ENCODE peak calls at places on chromosome 10, in nine cellular contexts. One of them, this sample, is unnamed.

GRCh38 chr10:70540089-70540788 is 61.7 kb downstream of the PALD1 start:
- DNase-seq in upper lobe of right lung: no peak
- DNase-seq in transverse colon: no peak
- DNase-seq in body of pancreas: no peak
- DNase-seq in naive thymus-derived CD4-positive, alpha-beta T cell: no peak
- DNase-seq in ascending aorta: no peak
- DNase-seq in A549: peak; percentile 58
- DNase-seq in GM23248: peak; percentile 43
- DNase-seq in testis: peak; percentile 46
- DNase-seq in this sample: no peak

GRCh38 chr10:124677871-124678565 is 66.2 kb downstream of the FAM53B start:
- DNase-seq in naive thymus-derived CD4-positive, alpha-beta T cell: no peak
- DNase-seq in upper lobe of right lung: no peak
- DNase-seq in testis: peak; percentile 52
- DNase-seq in GM23248: peak; percentile 66
- DNase-seq in ascending aorta: no peak
- DNase-seq in A549: no peak
- DNase-seq in transverse colon: no peak
- DNase-seq in body of pancreas: no peak
- DNase-seq in this sample: no peak

GRCh38 chr10:128191847-128192246 is 65.6 kb upstream of the MKI67 start:
- DNase-seq in testis: no peak
- DNase-seq in body of pancreas: no peak
- DNase-seq in upper lobe of right lung: no peak
- DNase-seq in naive thymus-derived CD4-positive, alpha-beta T cell: no peak
- DNase-seq in transverse colon: peak; percentile 15
- DNase-seq in A549: no peak
- DNase-seq in ascending aorta: no peak
- DNase-seq in GM23248: no peak
- DNase-seq in this sample: no peak

GRCh38 chr10:71339796-71340589 is 20.9 kb downstream of the SLC29A3 start:
- DNase-seq in A549: peak; percentile 60
- DNase-seq in naive thymus-derived CD4-positive, alpha-beta T cell: no peak
- DNase-seq in testis: no peak
- DNase-seq in GM23248: no peak
- DNase-seq in upper lobe of right lung: no peak
- DNase-seq in body of pancreas: no peak
- DNase-seq in transverse colon: peak; percentile 51
- DNase-seq in ascending aorta: no peak
- DNase-seq in this sample: no peak

GRCh38 chr10:103042129-103042528 is 124.0 kb downstream of the CNNM2 start:
- DNase-seq in ascending aorta: no peak
- DNase-seq in GM23248: no peak
- DNase-seq in A549: no peak
- DNase-seq in naive thymus-derived CD4-positive, alpha-beta T cell: no peak
- DNase-seq in transverse colon: no peak
- DNase-seq in upper lobe of right lung: no peak
- DNase-seq in body of pancreas: no peak
- DNase-seq in testis: no peak
- DNase-seq in this sample: no peak

GRCh38 chr10:18572959-18573561 is 78.3 kb downstream of the NSUN6 start:
- DNase-seq in transverse colon: no peak
- DNase-seq in GM23248: no peak
- DNase-seq in upper lobe of right lung: no peak
- DNase-seq in naive thymus-derived CD4-positive, alpha-beta T cell: no peak
- DNase-seq in A549: no peak
- DNase-seq in ascending aorta: no peak
- DNase-seq in testis: no peak
- DNase-seq in body of pancreas: no peak
- DNase-seq in this sample: no peak

GRCh38 chr10:25811141-25811685 is 122.8 kb upstream of the MYO3A start:
- DNase-seq in upper lobe of right lung: no peak
- DNase-seq in testis: no peak
- DNase-seq in A549: no peak
- DNase-seq in naive thymus-derived CD4-positive, alpha-beta T cell: no peak
- DNase-seq in GM23248: no peak
- DNase-seq in transverse colon: no peak
- DNase-seq in body of pancreas: no peak
- DNase-seq in ascending aorta: no peak
- DNase-seq in this sample: no peak

GRCh38 chr10:9863559-9864121 is 1154.0 kb upstream of the CELF2 start:
- DNase-seq in naive thymus-derived CD4-positive, alpha-beta T cell: no peak
- DNase-seq in upper lobe of right lung: no peak
- DNase-seq in testis: no peak
- DNase-seq in A549: no peak
- DNase-seq in transverse colon: no peak
- DNase-seq in body of pancreas: no peak
- DNase-seq in ascending aorta: no peak
- DNase-seq in GM23248: no peak
- DNase-seq in this sample: no peak

GRCh38 chr10:48698971-48699627 is 14.4 kb downstream of the WDFY4 start:
- DNase-seq in body of pancreas: no peak
- DNase-seq in GM23248: no peak
- DNase-seq in testis: no peak
- DNase-seq in A549: no peak
- DNase-seq in naive thymus-derived CD4-positive, alpha-beta T cell: no peak
- DNase-seq in transverse colon: no peak
- DNase-seq in upper lobe of right lung: no peak
- DNase-seq in ascending aorta: no peak
- DNase-seq in this sample: no peak

GRCh38 chr10:48701941-48702340 is 17.3 kb downstream of the WDFY4 start:
- DNase-seq in upper lobe of right lung: no peak
- DNase-seq in A549: no peak
- DNase-seq in body of pancreas: no peak
- DNase-seq in GM23248: no peak
- DNase-seq in ascending aorta: no peak
- DNase-seq in testis: peak; percentile 71
- DNase-seq in transverse colon: no peak
- DNase-seq in naive thymus-derived CD4-positive, alpha-beta T cell: no peak
- DNase-seq in this sample: no peak

GRCh38 chr10:48700071-48700470 is 15.4 kb downstream of the WDFY4 start:
- DNase-seq in upper lobe of right lung: no peak
- DNase-seq in naive thymus-derived CD4-positive, alpha-beta T cell: no peak
- DNase-seq in transverse colon: no peak
- DNase-seq in GM23248: no peak
- DNase-seq in A549: no peak
- DNase-seq in testis: no peak
- DNase-seq in ascending aorta: no peak
- DNase-seq in body of pancreas: no peak
- DNase-seq in this sample: no peak

GRCh38 chr10:48700493-48700892 is 15.8 kb downstream of the WDFY4 start:
- DNase-seq in transverse colon: no peak
- DNase-seq in GM23248: no peak
- DNase-seq in body of pancreas: no peak
- DNase-seq in ascending aorta: no peak
- DNase-seq in A549: no peak
- DNase-seq in upper lobe of right lung: no peak
- DNase-seq in testis: no peak
- DNase-seq in naive thymus-derived CD4-positive, alpha-beta T cell: no peak
- DNase-seq in this sample: peak; percentile 17

DNA sequence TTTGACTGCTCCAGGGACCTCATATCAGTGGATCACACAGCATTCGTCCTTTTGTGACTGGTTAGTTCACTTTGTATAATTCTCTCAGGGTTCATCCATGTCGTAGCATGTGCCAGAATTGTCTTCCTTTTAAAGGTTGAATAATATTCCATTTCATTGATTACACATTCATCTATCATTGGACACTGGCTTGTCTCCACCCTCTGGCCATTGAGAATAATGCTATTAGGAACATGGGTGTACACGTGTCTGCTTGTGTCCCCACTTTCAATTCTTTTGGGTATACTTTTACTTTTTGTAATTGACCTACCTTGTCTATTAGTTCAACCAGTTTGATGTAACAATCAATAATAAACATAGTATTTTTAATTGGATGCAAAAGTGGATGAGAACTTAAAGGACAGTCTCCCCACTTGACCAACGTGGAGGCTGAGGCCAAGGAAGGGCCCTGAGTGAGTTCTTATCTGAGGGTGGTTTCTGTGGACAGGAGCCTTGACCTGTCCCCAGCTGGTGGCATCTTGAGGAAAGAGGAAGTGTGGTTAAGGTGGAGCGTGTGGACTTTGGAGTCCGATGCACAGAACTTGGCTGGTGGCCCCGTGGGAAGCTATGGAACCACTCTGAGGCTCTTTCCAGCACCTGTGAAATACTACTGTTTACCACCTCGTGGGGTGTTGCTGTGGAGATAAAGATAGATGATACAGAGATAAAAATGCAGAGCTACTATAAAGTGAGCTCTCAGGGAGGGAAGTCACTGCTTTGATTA is 16.6 kb downstream of the WDFY4 start:
- DNase-seq in upper lobe of right lung: no peak
- DNase-seq in testis: no peak
- DNase-seq in transverse colon: peak; percentile 63
- DNase-seq in naive thymus-derived CD4-positive, alpha-beta T cell: no peak
- DNase-seq in A549: no peak
- DNase-seq in GM23248: no peak
- DNase-seq in ascending aorta: no peak
- DNase-seq in body of pancreas: no peak
- DNase-seq in this sample: no peak
- H3K27ac ChIP-seq in upper lobe of right lung: no peak overlapping the region
- H3K27ac ChIP-seq in testis: no peak overlapping the region
- H3K27ac ChIP-seq in transverse colon: no peak overlapping the region
- H3K27ac ChIP-seq in naive thymus-derived CD4-positive, alpha-beta T cell: no peak overlapping the region
- H3K27ac ChIP-seq in A549: no peak overlapping the region
- H3K27ac ChIP-seq in GM23248: no peak overlapping the region
- H3K27ac ChIP-seq in ascending aorta: no peak overlapping the region
- H3K27ac ChIP-seq in body of pancreas: no peak overlapping the region
- H3K27ac ChIP-seq in this sample: no peak overlapping the region

GRCh38 chr10:48412933-48413332 is 106.5 kb downstream of the MAPK8 start:
- DNase-seq in naive thymus-derived CD4-positive, alpha-beta T cell: no peak
- DNase-seq in transverse colon: no peak
- DNase-seq in body of pancreas: no peak
- DNase-seq in A549: no peak
- DNase-seq in upper lobe of right lung: no peak
- DNase-seq in GM23248: no peak
- DNase-seq in testis: no peak
- DNase-seq in ascending aorta: no peak
- DNase-seq in this sample: no peak

GRCh38 chr10:48417374-48417773 is 110.9 kb downstream of the MAPK8 start:
- DNase-seq in GM23248: no peak
- DNase-seq in transverse colon: no peak
- DNase-seq in testis: no peak
- DNase-seq in naive thymus-derived CD4-positive, alpha-beta T cell: no peak
- DNase-seq in ascending aorta: no peak
- DNase-seq in A549: no peak
- DNase-seq in body of pancreas: no peak
- DNase-seq in upper lobe of right lung: no peak
- DNase-seq in this sample: no peak

GRCh38 chr10:48416584-48417232 is 110.2 kb downstream of the MAPK8 start:
- DNase-seq in GM23248: peak; percentile 14
- DNase-seq in testis: no peak
- DNase-seq in upper lobe of right lung: no peak
- DNase-seq in body of pancreas: no peak
- DNase-seq in naive thymus-derived CD4-positive, alpha-beta T cell: no peak
- DNase-seq in A549: no peak
- DNase-seq in transverse colon: no peak
- DNase-seq in ascending aorta: no peak
- DNase-seq in this sample: no peak

GRCh38 chr10:48414160-48414559 is 107.7 kb downstream of the MAPK8 start:
- DNase-seq in testis: no peak
- DNase-seq in A549: no peak
- DNase-seq in naive thymus-derived CD4-positive, alpha-beta T cell: no peak
- DNase-seq in upper lobe of right lung: no peak
- DNase-seq in transverse colon: no peak
- DNase-seq in body of pancreas: no peak
- DNase-seq in GM23248: no peak
- DNase-seq in ascending aorta: no peak
- DNase-seq in this sample: no peak

DNA sequence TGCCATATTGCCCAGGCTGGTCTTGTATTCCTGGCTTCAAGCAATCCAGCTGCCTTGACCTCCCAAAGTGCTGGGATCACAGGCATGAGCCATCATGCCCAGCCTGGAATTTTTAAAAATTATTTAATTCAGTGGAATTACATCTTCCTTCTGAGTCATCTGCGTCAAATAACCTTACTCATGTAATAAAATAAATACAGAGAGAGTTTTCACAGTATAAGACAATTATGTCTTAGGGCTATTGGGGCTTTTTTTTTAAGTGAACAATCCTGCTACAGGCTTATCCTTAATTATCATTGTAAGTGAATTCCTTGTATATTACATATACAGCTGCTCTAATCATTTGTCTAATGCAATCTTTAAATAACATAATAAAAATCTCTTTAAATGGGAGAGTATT is 108.3 kb downstream of the MAPK8 start:
- DNase-seq in upper lobe of right lung: no peak
- DNase-seq in ascending aorta: no peak
- DNase-seq in transverse colon: no peak
- DNase-seq in body of pancreas: no peak
- DNase-seq in GM23248: peak; percentile 65
- DNase-seq in naive thymus-derived CD4-positive, alpha-beta T cell: no peak
- DNase-seq in A549: no peak
- DNase-seq in testis: no peak
- DNase-seq in this sample: peak; percentile 60
- H3K27ac ChIP-seq in upper lobe of right lung: no peak overlapping the region
- H3K27ac ChIP-seq in ascending aorta: no peak overlapping the region
- H3K27ac ChIP-seq in transverse colon: no peak overlapping the region
- H3K27ac ChIP-seq in body of pancreas: no peak overlapping the region
- H3K27ac ChIP-seq in GM23248: no peak overlapping the region
- H3K27ac ChIP-seq in naive thymus-derived CD4-positive, alpha-beta T cell: no peak overlapping the region
- H3K27ac ChIP-seq in A549: peak overlapping the region; percentile 22
- H3K27ac ChIP-seq in testis: no peak overlapping the region
- H3K27ac ChIP-seq in this sample: peak overlapping the region; percentile 16

DNA sequence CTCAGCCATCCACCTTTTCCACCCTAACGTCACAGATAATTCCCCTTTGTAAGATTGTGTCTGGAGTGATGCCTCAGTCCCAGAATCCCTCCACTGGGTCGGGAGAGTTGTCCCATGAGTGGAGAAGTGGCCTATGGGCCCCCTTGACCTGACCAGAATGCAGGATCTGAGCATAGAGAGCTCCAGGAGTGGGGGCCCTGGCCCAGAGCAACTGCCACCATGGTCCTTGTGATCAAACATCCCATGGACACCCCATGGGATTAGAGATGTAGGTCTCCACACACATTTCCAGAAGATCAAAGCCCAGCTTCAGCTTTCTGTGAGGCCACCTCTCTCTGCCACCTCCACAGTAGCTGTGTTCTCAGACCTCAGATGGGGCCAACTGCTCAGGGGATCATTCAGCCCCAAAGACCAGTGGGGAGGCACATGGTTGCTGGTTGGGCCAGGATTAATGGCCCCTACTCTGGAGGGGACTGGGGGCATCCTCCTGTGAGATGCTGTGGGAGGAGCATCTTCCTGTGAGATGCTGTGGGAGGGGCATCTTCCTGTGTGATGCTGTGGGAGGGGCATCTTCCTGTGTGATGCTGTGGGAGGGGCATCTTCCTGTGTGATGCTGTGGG is 28.5 kb upstream of the DPYSL4 start:
- DNase-seq in ascending aorta: no peak
- DNase-seq in transverse colon: no peak
- DNase-seq in upper lobe of right lung: no peak
- DNase-seq in testis: no peak
- DNase-seq in body of pancreas: no peak
- DNase-seq in naive thymus-derived CD4-positive, alpha-beta T cell: peak; percentile 66
- DNase-seq in GM23248: peak; percentile 10
- DNase-seq in A549: no peak
- DNase-seq in this sample: no peak
- H3K27ac ChIP-seq in ascending aorta: no peak overlapping the region
- H3K27ac ChIP-seq in transverse colon: no peak overlapping the region
- H3K27ac ChIP-seq in upper lobe of right lung: no peak overlapping the region
- H3K27ac ChIP-seq in testis: no peak overlapping the region
- H3K27ac ChIP-seq in body of pancreas: no peak overlapping the region
- H3K27ac ChIP-seq in naive thymus-derived CD4-positive, alpha-beta T cell: peak overlapping the region; percentile 72
- H3K27ac ChIP-seq in GM23248: no peak overlapping the region
- H3K27ac ChIP-seq in A549: no peak overlapping the region
- H3K27ac ChIP-seq in this sample: no peak overlapping the region

DNA sequence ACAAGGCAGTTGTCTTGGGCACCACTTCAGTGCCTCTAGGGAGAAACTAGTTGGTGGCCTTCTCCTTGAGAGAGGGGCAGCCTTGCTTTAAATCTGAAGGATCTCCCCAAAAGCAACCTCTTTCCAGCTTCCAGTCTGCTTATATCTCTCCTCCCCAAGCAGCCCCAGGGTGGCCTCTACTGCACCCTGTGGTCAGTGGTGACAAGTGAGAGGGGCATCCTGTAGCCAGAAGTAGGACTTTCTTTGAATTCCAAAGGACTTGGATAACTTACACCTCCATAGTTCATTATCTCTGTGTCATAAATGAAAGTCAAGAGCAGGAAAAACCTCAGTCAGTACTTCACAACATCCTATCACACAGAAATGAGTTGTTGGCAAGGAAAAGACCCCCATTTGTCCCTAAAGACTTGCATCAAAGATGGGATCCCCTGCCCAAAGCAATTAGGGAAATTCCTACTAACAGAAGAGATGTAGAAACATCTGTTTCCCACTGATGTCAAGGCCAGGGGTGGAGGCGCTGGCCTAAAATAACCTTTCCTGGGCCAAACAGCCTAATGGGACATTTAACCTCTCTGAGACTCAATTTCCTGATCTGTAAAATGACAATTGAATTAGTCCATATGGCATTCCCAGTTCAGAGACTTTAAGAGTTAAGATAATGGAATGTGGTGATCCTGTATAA is 44.0 kb upstream of the ANKRD1 start:
- DNase-seq in A549: no peak
- DNase-seq in ascending aorta: no peak
- DNase-seq in GM23248: peak; percentile 22
- DNase-seq in testis: no peak
- DNase-seq in naive thymus-derived CD4-positive, alpha-beta T cell: no peak
- DNase-seq in upper lobe of right lung: no peak
- DNase-seq in transverse colon: no peak
- DNase-seq in body of pancreas: no peak
- DNase-seq in this sample: no peak
- H3K27ac ChIP-seq in A549: no peak overlapping the region
- H3K27ac ChIP-seq in ascending aorta: no peak overlapping the region
- H3K27ac ChIP-seq in GM23248: no peak overlapping the region
- H3K27ac ChIP-seq in testis: no peak overlapping the region
- H3K27ac ChIP-seq in naive thymus-derived CD4-positive, alpha-beta T cell: no peak overlapping the region
- H3K27ac ChIP-seq in upper lobe of right lung: peak overlapping the region; percentile 24
- H3K27ac ChIP-seq in transverse colon: no peak overlapping the region
- H3K27ac ChIP-seq in body of pancreas: no peak overlapping the region
- H3K27ac ChIP-seq in this sample: no peak overlapping the region

This sample was measured in SJSA1.